ENCODE peak calls at places on chromosome 19, in six cellular contexts. I is aorta, P is neural progenitor cell, V is right lobe of liver, W is neuronal stem cell, Z is adrenal gland. L is an unnamed sample.
A peak's percentile ranks its signal among the peaks of the same experiment; 100 is the strongest.

GRCh38 chr19:7868671-7869452 is 5.3 kb downstream of the PRR36 start:
- DNase-seq in I (peak; percentile 90), P (peak; percentile 91), V (peak; percentile 74), W (peak; percentile 86), Z (peak; percentile 90), L (no peak)

GRCh38 chr19:30222428-30222873 is 149.7 kb upstream of the ZNF536 start:
- DNase-seq in I (no peak), P (peak; percentile 75), V (no peak), W (no peak), Z (no peak), L (no peak)

GRCh38 chr19:7152568-7152967 is 83.1 kb downstream of the ZNF557 start:
- DNase-seq in I (peak; percentile 51), P (peak; percentile 24), V (peak; percentile 41), W (no peak), Z (no peak), L (no peak)

GRCh38 chr19:10811391-10812111 is 24.5 kb downstream of the TMED1 start:
- DNase-seq in I (no peak), P (no peak), V (no peak), W (no peak), Z (no peak), L (no peak)

GRCh38 chr19:33055718-33056117 is 9.0 kb downstream of the RHPN2 start:
- DNase-seq in I (no peak), P (peak; percentile 59), V (no peak), W (peak; percentile 21), Z (no peak), L (no peak)

GRCh38 chr19:6234527-6234926 is 45.2 kb downstream of the MLLT1 start:
- DNase-seq in I (no peak), P (no peak), V (no peak), W (no peak), Z (no peak), L (no peak)

GRCh38 chr19:50537306-50537685 is 23.6 kb upstream of the ASPDH start:
- DNase-seq in I (no peak), P (no peak), V (no peak), W (no peak), Z (no peak), L (no peak)

GRCh38 chr19:51607077-51607476 is 23.1 kb downstream of the SIGLEC5 start:
- DNase-seq in I (no peak), P (no peak), V (no peak), W (no peak), Z (no peak), L (peak; percentile 39)

GRCh38 chr19:23075031-23075733 is 41.6 kb upstream of the ZNF730 start:
- DNase-seq in I (peak; percentile 84), P (peak; percentile 93), V (peak; percentile 45), W (peak; percentile 81), Z (peak; percentile 58), L (no peak)

GRCh38 chr19:40717325-40717879 is 490 bp downstream of the ITPKC start:
- DNase-seq in I (no peak), P (no peak), V (no peak), W (no peak), Z (peak; percentile 80), L (no peak)

GRCh38 chr19:7318176-7318575 is 24.0 kb upstream of the INSR start:
- DNase-seq in I (no peak), P (no peak), V (no peak), W (no peak), Z (no peak), L (no peak)

GRCh38 chr19:38023661-38024574 is 116.9 kb downstream of the SIPA1L3 start:
- DNase-seq in I (no peak), P (no peak), V (no peak), W (no peak), Z (no peak), L (no peak)

GRCh38 chr19:5048091-5048726 is 79.3 kb downstream of the KDM4B start:
- DNase-seq in I (peak; percentile 93), P (peak; percentile 90), V (peak; percentile 80), W (peak; percentile 78), Z (peak; percentile 92), L (no peak)

GRCh38 chr19:38842439-38843174 is 7.2 kb downstream of the HNRNPL start:
- DNase-seq in I (no peak), P (no peak), V (no peak), W (no peak), Z (no peak), L (no peak)

GRCh38 chr19:7988307-7988706 is 17.1 kb downstream of the ELAVL1 start:
- DNase-seq in I (no peak), P (no peak), V (no peak), W (no peak), Z (no peak), L (no peak)

GRCh38 chr19:1182068-1182467 is 8.0 kb upstream of the SBNO2 start:
- DNase-seq in I (no peak), P (no peak), V (no peak), W (no peak), Z (no peak), L (no peak)
- H3K27ac ChIP-seq in I (no peak overlapping the region), P (no peak overlapping the region), V (no peak overlapping the region), W (no peak overlapping the region), Z (no peak overlapping the region), L (no peak overlapping the region)

GRCh38 chr19:18649371-18650047 is 12.7 kb downstream of the KLHL26 start:
- DNase-seq in I (peak; percentile 86), P (peak; percentile 46), V (no peak), W (no peak), Z (peak; percentile 74), L (no peak)
- H3K4me1 ChIP-seq in I (no peaks in the 10 kb centered on the region), P (peaks cover 12% of the 10 kb centered on the region), V (no peaks in the 10 kb centered on the region), W (peaks cover 35% of the 10 kb centered on the region), Z (peaks cover 7% of the 10 kb centered on the region), L (peaks cover 80% of the 10 kb centered on the region)

GRCh38 chr19:34345934-34346333 is 19.1 kb upstream of the GPI start:
- DNase-seq in I (peak; percentile 86), P (peak; percentile 83), V (peak; percentile 76), W (no peak), Z (peak; percentile 92), L (no peak)

GRCh38 chr19:34343751-34344150 is 21.2 kb upstream of the GPI start:
- DNase-seq in I (no peak), P (no peak), V (no peak), W (no peak), Z (no peak), L (no peak)

GRCh38 chr19:34337747-34338146 is 27.2 kb upstream of the GPI start:
- DNase-seq in I (no peak), P (no peak), V (peak; percentile 60), W (no peak), Z (peak; percentile 92), L (no peak)

GRCh38 chr19:34336781-34337271 is 28.2 kb upstream of the GPI start:
- DNase-seq in I (no peak), P (peak; percentile 56), V (no peak), W (no peak), Z (no peak), L (no peak)

DNA sequence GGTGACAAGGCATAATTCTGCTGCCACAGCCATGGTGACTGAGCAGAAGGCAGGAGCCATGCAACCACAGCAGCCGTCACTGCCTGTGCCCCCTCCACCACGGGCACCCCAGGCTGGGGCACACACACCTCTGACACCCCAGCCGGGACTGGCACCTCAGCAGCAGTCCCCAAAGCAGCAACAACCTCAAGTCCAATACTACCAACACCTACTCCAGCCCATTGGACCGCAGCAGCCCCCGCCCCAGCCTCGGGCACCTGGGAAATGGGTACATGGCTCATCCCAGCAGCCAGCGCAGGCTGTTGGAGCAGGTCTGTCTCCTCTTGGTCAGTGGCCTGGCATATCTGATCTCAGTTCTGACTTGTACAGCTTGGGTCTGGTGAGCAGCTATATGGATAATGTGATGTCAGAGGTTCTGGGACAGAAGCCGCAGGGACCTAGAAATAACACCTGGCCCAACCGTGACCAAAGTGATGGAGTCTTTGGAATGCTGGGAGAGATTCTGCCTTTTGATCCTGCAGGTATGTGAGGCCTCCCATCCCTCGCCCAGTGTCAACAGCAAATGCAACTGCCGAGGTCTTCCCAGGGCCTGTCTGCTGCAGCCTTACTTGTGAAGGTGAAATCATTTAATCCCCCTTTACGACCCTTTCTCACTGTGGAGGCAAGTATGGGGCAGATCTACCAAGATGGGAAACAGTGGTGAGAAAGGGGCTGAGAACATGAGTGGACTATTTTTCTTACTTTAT is 22.9 kb upstream of the GPI start:
- DNase-seq in I (no peak), P (no peak), V (no peak), W (no peak), Z (no peak), L (no peak)
- H3K36me3 ChIP-seq in I (no peaks in the 10 kb centered on the region), P (no peaks in the 10 kb centered on the region), V (peaks cover 41% of the 10 kb centered on the region), W (peaks cover 92% of the 10 kb centered on the region), Z (no peaks in the 10 kb centered on the region), L (peaks cover 89% of the 10 kb centered on the region)

GRCh38 chr19:53549354-53549753 is 11.4 kb downstream of the ZNF331 start:
- DNase-seq in I (no peak), P (no peak), V (no peak), W (no peak), Z (no peak), L (no peak)

GRCh38 chr19:53553865-53554791 is 16.2 kb downstream of the ZNF331 start:
- DNase-seq in I (peak; percentile 96), P (no peak), V (peak; percentile 88), W (no peak), Z (peak; percentile 96), L (peak; percentile 94)

GRCh38 chr19:53554804-53555203 is 16.9 kb downstream of the ZNF331 start:
- DNase-seq in I (no peak), P (no peak), V (no peak), W (no peak), Z (no peak), L (no peak)

GRCh38 chr19:53553159-53553558 is 15.2 kb downstream of the ZNF331 start:
- DNase-seq in I (no peak), P (no peak), V (no peak), W (no peak), Z (no peak), L (no peak)

GRCh38 chr19:53552001-53552721 is 14.2 kb downstream of the ZNF331 start:
- DNase-seq in I (no peak), P (no peak), V (no peak), W (no peak), Z (no peak), L (no peak)
- H3K27ac ChIP-seq in I (no peak overlapping the region), P (no peak overlapping the region), V (no peak overlapping the region), W (no peak overlapping the region), Z (no peak overlapping the region), L (no peak overlapping the region)

GRCh38 chr19:1015061-1015781 is 5.7 kb downstream of the TMEM259 start:
- DNase-seq in I (no peak), P (no peak), V (peak; percentile 19), W (no peak), Z (no peak), L (no peak)
- H3K4me1 ChIP-seq in I (no peaks in the 10 kb centered on the region), P (peaks cover 21% of the 10 kb centered on the region), V (no peaks in the 10 kb centered on the region), W (peaks cover 24% of the 10 kb centered on the region), Z (peaks cover 27% of the 10 kb centered on the region), L (peaks cover 56% of the 10 kb centered on the region)

GRCh38 chr19:16157601-16158000 is 14.1 kb downstream of the HSH2D start:
- DNase-seq in I (no peak), P (no peak), V (no peak), W (no peak), Z (no peak), L (no peak)

GRCh38 chr19:16154557-16154956 is 11.1 kb downstream of the HSH2D start:
- DNase-seq in I (no peak), P (no peak), V (no peak), W (no peak), Z (no peak), L (no peak)

GRCh38 chr19:16159655-16160054 is 13.7 kb downstream of the CIB3 start:
- DNase-seq in I (no peak), P (no peak), V (no peak), W (no peak), Z (no peak), L (no peak)

GRCh38 chr19:16155128-16155527 is 11.6 kb downstream of the HSH2D start:
- DNase-seq in I (no peak), P (no peak), V (no peak), W (no peak), Z (no peak), L (no peak)

GRCh38 chr19:16156904-16157303 is 13.4 kb downstream of the HSH2D start:
- DNase-seq in I (no peak), P (no peak), V (no peak), W (no peak), Z (no peak), L (no peak)
- H3K36me3 ChIP-seq in I (no peaks in the 10 kb centered on the region), P (no peaks in the 10 kb centered on the region), V (no peaks in the 10 kb centered on the region), W (no peaks in the 10 kb centered on the region), Z (no peaks in the 10 kb centered on the region), L (no peaks in the 10 kb centered on the region)

L was measured in esophagus muscularis mucosa.